ENCODE peak calls at places on chromosomes 6 and 20, in seven cellular contexts. A, Z, W, U, X, L and D are unnamed samples.

GRCh38 chr6:53795254-53795701 is 473 bp downstream of the LRRC1 start:
- DNase-seq in A (no peak), Z (no peak), W (peak), U (no peak), X (no peak), L (no peak), D (no peak)

GRCh38 chr20:52190437-52191131 is 995 bp downstream of the ZFP64 start:
- DNase-seq in A (peak), Z (no peak), W (peak), U (peak), X (peak), L (peak), D (peak)

GRCh38 chr6:85115876-85116275 is 334.0 kb upstream of the NT5E start:
- DNase-seq in A (no peak), Z (no peak), W (no peak), U (no peak), X (no peak), L (no peak), D (no peak)

GRCh38 chr6:11909696-11910132 is 102.4 kb upstream of the HIVEP1 start:
- DNase-seq in A (no peak), Z (no peak), W (no peak), U (no peak), X (no peak), L (no peak), D (no peak)

GRCh38 chr6:158290659-158291058 is 21.6 kb upstream of the TULP4 start:
- DNase-seq in A (no peak), Z (peak), W (no peak), U (peak), X (no peak), L (no peak), D (no peak)

GRCh38 chr20:20076297-20077065 is 24.1 kb downstream of the CFAP61 start:
- DNase-seq in A (peak), Z (no peak), W (no peak), U (no peak), X (no peak), L (peak), D (no peak)

GRCh38 chr6:79878142-79878748 is 69.1 kb downstream of the ELOVL4 start:
- DNase-seq in A (no peak), Z (no peak), W (no peak), U (no peak), X (no peak), L (no peak), D (no peak)

GRCh38 chr6:30591008-30591407 is 19.8 kb downstream of the ABCF1 start:
- DNase-seq in A (peak), Z (no peak), W (no peak), U (no peak), X (no peak), L (peak), D (no peak)

GRCh38 chr6:53527249-53527765 is 17.6 kb downstream of the GCLC start:
- DNase-seq in A (no peak), Z (no peak), W (peak), U (no peak), X (no peak), L (no peak), D (no peak)

GRCh38 chr20:34663213-34663943 is 13.5 kb downstream of the PIGU start:
- DNase-seq in A (peak), Z (no peak), W (no peak), U (no peak), X (no peak), L (no peak), D (no peak)

GRCh38 chr6:19836799-19837510 is at the start of gene ID4:
- DNase-seq in A (peak), Z (peak), W (peak), U (no peak), X (no peak), L (no peak), D (no peak)

GRCh38 chr20:36117638-36118037 is 36.9 kb upstream of the EPB41L1 start:
- DNase-seq in A (no peak), Z (no peak), W (no peak), U (no peak), X (no peak), L (no peak), D (no peak)

GRCh38 chr6:36029464-36029863 is 1.9 kb downstream of the MAPK14 start:
- DNase-seq in A (peak), Z (no peak), W (no peak), U (no peak), X (no peak), L (no peak), D (no peak)